ENCODE peak calls at places on chromosome 11, in four cellular contexts. One of them, this sample, is unnamed.

GRCh38 chr11:4191031-4191571 is 96.5 kb downstream of the RRM1 start:
- DNase-seq in transverse colon: no peak
- DNase-seq in keratinocyte: no peak
- DNase-seq in colonic mucosa: no peak
- DNase-seq in this sample: no peak

GRCh38 chr11:12410006-12410728 is 32.8 kb downstream of the PARVA start:
- DNase-seq in transverse colon: no peak
- DNase-seq in keratinocyte: no peak
- DNase-seq in colonic mucosa: no peak
- DNase-seq in this sample: no peak

GRCh38 chr11:69801513-69802335 is 17.5 kb downstream of the FGF3 start:
- DNase-seq in transverse colon: no peak
- DNase-seq in keratinocyte: no peak
- DNase-seq in colonic mucosa: peak; percentile 30
- DNase-seq in this sample: peak; percentile 55

GRCh38 chr11:120550007-120550406 is 38.5 kb downstream of the GRIK4 start:
- DNase-seq in transverse colon: no peak
- DNase-seq in keratinocyte: no peak
- DNase-seq in colonic mucosa: no peak
- DNase-seq in this sample: no peak

GRCh38 chr11:75014129-75014528 is 25.4 kb downstream of the NEU3 start:
- DNase-seq in transverse colon: no peak
- DNase-seq in keratinocyte: no peak
- DNase-seq in colonic mucosa: no peak
- DNase-seq in this sample: no peak

GRCh38 chr11:30019481-30019880 is 2.7 kb upstream of the KCNA4 start:
- DNase-seq in transverse colon: no peak
- DNase-seq in keratinocyte: no peak
- DNase-seq in colonic mucosa: no peak
- DNase-seq in this sample: no peak

GRCh38 chr11:127338380-127339259 is 338.1 kb upstream of the KIRREL3 start:
- DNase-seq in transverse colon: no peak
- DNase-seq in keratinocyte: no peak
- DNase-seq in colonic mucosa: no peak
- DNase-seq in this sample: no peak

GRCh38 chr11:102453286-102453797 is 777 bp upstream of the TMEM123 start:
- DNase-seq in transverse colon: no peak
- DNase-seq in keratinocyte: no peak
- DNase-seq in colonic mucosa: no peak
- DNase-seq in this sample: no peak

GRCh38 chr11:107545101-107545514 is 20.4 kb downstream of the ALKBH8 start:
- DNase-seq in transverse colon: no peak
- DNase-seq in keratinocyte: peak; percentile 58
- DNase-seq in colonic mucosa: no peak
- DNase-seq in this sample: no peak

GRCh38 chr11:117202386-117203068 is 3.4 kb downstream of the TAGLN start:
- DNase-seq in transverse colon: no peak
- DNase-seq in keratinocyte: no peak
- DNase-seq in colonic mucosa: no peak
- DNase-seq in this sample: no peak

GRCh38 chr11:45289369-45289768 is 3.2 kb upstream of the SYT13 start:
- DNase-seq in transverse colon: no peak
- DNase-seq in keratinocyte: no peak
- DNase-seq in colonic mucosa: no peak
- DNase-seq in this sample: no peak

GRCh38 chr11:34824425-34824824 is 91.8 kb downstream of the APIP start:
- DNase-seq in transverse colon: no peak
- DNase-seq in keratinocyte: no peak
- DNase-seq in colonic mucosa: no peak
- DNase-seq in this sample: no peak

GRCh38 chr11:80118071-80118470 is 677.2 kb upstream of the TENM4 start:
- DNase-seq in transverse colon: no peak
- DNase-seq in keratinocyte: no peak
- DNase-seq in colonic mucosa: no peak
- DNase-seq in this sample: no peak

GRCh38 chr11:123429851-123430735 is at the start of gene GRAMD1B:
- DNase-seq in transverse colon: peak; percentile 53
- DNase-seq in keratinocyte: no peak
- DNase-seq in colonic mucosa: peak; percentile 38
- DNase-seq in this sample: peak; percentile 2

GRCh38 chr11:68139395-68139794 is 18.2 kb upstream of the CHKA start:
- DNase-seq in transverse colon: no peak
- DNase-seq in keratinocyte: no peak
- DNase-seq in colonic mucosa: no peak
- DNase-seq in this sample: no peak

GRCh38 chr11:28227460-28227859 is 119.3 kb downstream of the METTL15 start:
- DNase-seq in transverse colon: no peak
- DNase-seq in keratinocyte: no peak
- DNase-seq in colonic mucosa: no peak
- DNase-seq in this sample: no peak

GRCh38 chr11:126793596-126793995 is 207.0 kb downstream of the KIRREL3 start:
- DNase-seq in transverse colon: no peak
- DNase-seq in keratinocyte: no peak
- DNase-seq in colonic mucosa: no peak
- DNase-seq in this sample: no peak

GRCh38 chr11:2400761-2401435 is 348 bp downstream of the TSSC4 start:
- DNase-seq in transverse colon: no peak
- DNase-seq in keratinocyte: no peak
- DNase-seq in colonic mucosa: no peak
- DNase-seq in this sample: no peak

GRCh38 chr11:131914299-131914902 is 544.0 kb downstream of the NTM start:
- DNase-seq in transverse colon: no peak
- DNase-seq in keratinocyte: no peak
- DNase-seq in colonic mucosa: no peak
- DNase-seq in this sample: no peak

GRCh38 chr11:117919326-117920275 is 9.6 kb downstream of the TMPRSS13 start:
- DNase-seq in transverse colon: no peak
- DNase-seq in keratinocyte: no peak
- DNase-seq in colonic mucosa: no peak
- DNase-seq in this sample: no peak

GRCh38 chr11:27246925-27247324 is 116.1 kb downstream of the CCDC34 start:
- DNase-seq in transverse colon: no peak
- DNase-seq in keratinocyte: no peak
- DNase-seq in colonic mucosa: no peak
- DNase-seq in this sample: no peak

GRCh38 chr11:69657456-69657910 is 16.5 kb downstream of the CCND1 start:
- DNase-seq in transverse colon: no peak
- DNase-seq in keratinocyte: no peak
- DNase-seq in colonic mucosa: no peak
- DNase-seq in this sample: no peak

GRCh38 chr11:43830928-43831440 is 49.6 kb upstream of the ALKBH3 start:
- DNase-seq in transverse colon: peak; percentile 8
- DNase-seq in keratinocyte: peak; percentile 96
- DNase-seq in colonic mucosa: no peak
- DNase-seq in this sample: peak; percentile 56

GRCh38 chr11:121321614-121322243 is 29.2 kb downstream of the SC5D start:
- DNase-seq in transverse colon: peak; percentile 49
- DNase-seq in keratinocyte: no peak
- DNase-seq in colonic mucosa: peak; percentile 55
- DNase-seq in this sample: peak; percentile 13

GRCh38 chr11:85459304-85459703 is 167.8 kb downstream of the DLG2 start:
- DNase-seq in transverse colon: no peak
- DNase-seq in keratinocyte: no peak
- DNase-seq in colonic mucosa: no peak
- DNase-seq in this sample: no peak

DNA sequence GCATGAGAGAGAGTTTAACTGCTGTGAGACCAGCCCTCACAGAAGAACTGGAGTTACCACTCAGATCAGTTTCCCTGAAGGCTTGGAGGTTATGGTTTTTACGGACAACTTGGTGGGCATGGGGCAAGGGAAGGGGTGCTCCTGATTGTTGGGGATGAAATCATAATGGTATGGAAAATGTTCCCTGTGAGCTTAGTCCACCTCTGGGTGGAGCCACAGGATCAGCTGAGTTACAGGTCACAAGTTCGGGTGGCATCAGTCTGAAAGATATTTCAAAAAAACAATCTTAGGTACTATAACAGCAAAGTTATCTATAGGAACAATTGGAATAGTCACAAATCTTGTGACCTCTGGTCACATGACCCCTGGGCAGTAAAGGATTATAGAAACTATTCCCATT is 162.9 kb downstream of the DLG2 start:
- DNase-seq in transverse colon: no peak
- DNase-seq in keratinocyte: no peak
- DNase-seq in colonic mucosa: no peak
- DNase-seq in this sample: no peak
- TF ChIP-seq CTCF in transverse colon: no peak
- TF ChIP-seq CTCF in keratinocyte: no peak
- TF ChIP-seq CTCF in colonic mucosa: no peak
- TF ChIP-seq CTCF in this sample: no peak

GRCh38 chr11:62922653-62923371 is 1.6 kb upstream of the CHRM1 start:
- DNase-seq in transverse colon: no peak
- DNase-seq in keratinocyte: no peak
- DNase-seq in colonic mucosa: no peak
- DNase-seq in this sample: no peak
- TF ChIP-seq CTCF in transverse colon: no peak
- TF ChIP-seq CTCF in keratinocyte: peak; percentile 72
- TF ChIP-seq CTCF in colonic mucosa: no peak
- TF ChIP-seq CTCF in this sample: no peak

GRCh38 chr11:19117760-19118097 is 761 bp downstream of the ZDHHC13 start:
- DNase-seq in transverse colon: no peak
- DNase-seq in keratinocyte: no peak
- DNase-seq in colonic mucosa: no peak
- DNase-seq in this sample: no peak
- TF ChIP-seq CTCF in transverse colon: no peak
- TF ChIP-seq CTCF in keratinocyte: no peak
- TF ChIP-seq CTCF in colonic mucosa: no peak
- TF ChIP-seq CTCF in this sample: no peak

DNA sequence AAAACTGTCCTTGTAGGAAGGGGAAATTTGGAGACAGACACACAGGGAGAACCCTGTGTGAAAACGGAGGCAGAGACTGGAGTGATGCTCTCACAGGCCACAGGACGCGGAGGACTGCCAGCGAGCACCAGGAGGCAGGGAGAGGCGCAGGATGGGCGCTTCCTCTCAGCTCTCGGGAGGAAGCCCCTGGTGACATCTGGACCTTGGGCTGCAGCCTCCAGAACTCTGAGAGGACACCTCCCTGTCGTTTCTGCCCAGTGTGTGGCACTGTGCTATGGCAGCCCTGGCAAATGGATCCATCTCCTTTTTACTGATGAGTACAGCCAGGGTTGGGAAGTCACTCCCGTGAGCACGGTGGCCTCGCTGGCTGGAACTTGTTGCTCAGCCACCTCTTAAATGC is 73.9 kb downstream of the LRRC32 start:
- DNase-seq in transverse colon: no peak
- DNase-seq in keratinocyte: no peak
- DNase-seq in colonic mucosa: no peak
- DNase-seq in this sample: no peak
- TF ChIP-seq CTCF in transverse colon: no peak
- TF ChIP-seq CTCF in keratinocyte: no peak
- TF ChIP-seq CTCF in colonic mucosa: no peak
- TF ChIP-seq CTCF in this sample: no peak

DNA sequence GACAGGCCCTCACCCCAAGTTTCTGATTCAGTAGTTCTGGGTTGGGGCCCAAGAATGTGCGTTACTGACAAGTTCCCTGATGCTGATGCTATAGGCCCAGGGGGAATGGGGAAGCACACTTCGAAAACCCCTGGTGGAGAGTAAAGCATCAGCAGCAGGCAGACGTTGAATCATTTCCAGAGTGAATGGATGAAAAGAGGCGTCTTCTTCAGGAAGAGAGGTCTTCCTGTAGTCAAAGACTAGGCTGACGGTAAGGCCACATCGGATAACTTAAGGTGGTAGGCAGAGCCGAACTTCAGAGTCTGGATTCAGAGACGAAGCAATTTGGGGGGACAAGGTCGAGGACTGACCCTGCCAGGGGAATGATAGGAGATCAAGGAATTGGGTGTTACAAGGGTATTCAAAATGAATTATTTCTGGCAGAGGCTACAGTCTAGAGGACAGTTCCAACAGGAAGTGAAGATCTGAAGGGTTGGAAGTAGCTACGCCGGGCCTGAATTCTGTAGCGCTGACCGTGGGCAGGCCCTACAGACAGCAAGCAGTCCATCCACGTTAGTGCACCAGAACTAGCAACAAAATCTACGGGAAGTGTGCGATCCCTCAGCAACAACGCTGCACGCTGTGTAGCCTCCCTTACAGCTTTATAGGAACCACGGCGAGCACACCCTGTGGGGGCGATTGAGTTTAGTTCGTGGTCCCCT is 862 bp upstream of the CENATAC start:
- DNase-seq in transverse colon: no peak
- DNase-seq in keratinocyte: no peak
- DNase-seq in colonic mucosa: no peak
- DNase-seq in this sample: no peak
- TF ChIP-seq CTCF in transverse colon: no peak
- TF ChIP-seq CTCF in keratinocyte: peak; percentile 35
- TF ChIP-seq CTCF in colonic mucosa: no peak
- TF ChIP-seq CTCF in this sample: no peak

GRCh38 chr11:65498977-65499712 is at the start of gene MALAT1:
- DNase-seq in transverse colon: peak; percentile 96
- DNase-seq in keratinocyte: no peak
- DNase-seq in colonic mucosa: peak; percentile 97
- DNase-seq in this sample: peak; percentile 93
- TF ChIP-seq CTCF in transverse colon: no peak
- TF ChIP-seq CTCF in keratinocyte: no peak
- TF ChIP-seq CTCF in colonic mucosa: no peak
- TF ChIP-seq CTCF in this sample: no peak

GRCh38 chr11:61964941-61965282 is 2.5 kb downstream of the FTH1 start:
- DNase-seq in transverse colon: no peak
- DNase-seq in keratinocyte: no peak
- DNase-seq in colonic mucosa: no peak
- DNase-seq in this sample: no peak

GRCh38 chr11:61961570-61962212 is 5.7 kb downstream of the FTH1 start:
- DNase-seq in transverse colon: peak; percentile 60
- DNase-seq in keratinocyte: no peak
- DNase-seq in colonic mucosa: peak; percentile 53
- DNase-seq in this sample: no peak

GRCh38 chr11:61962213-61963015 is 5.0 kb downstream of the FTH1 start:
- DNase-seq in transverse colon: no peak
- DNase-seq in keratinocyte: no peak
- DNase-seq in colonic mucosa: no peak
- DNase-seq in this sample: no peak

GRCh38 chr11:61963016-61963281 is 4.5 kb downstream of the FTH1 start:
- DNase-seq in transverse colon: peak; percentile 24
- DNase-seq in keratinocyte: no peak
- DNase-seq in colonic mucosa: no peak
- DNase-seq in this sample: no peak

DNA sequence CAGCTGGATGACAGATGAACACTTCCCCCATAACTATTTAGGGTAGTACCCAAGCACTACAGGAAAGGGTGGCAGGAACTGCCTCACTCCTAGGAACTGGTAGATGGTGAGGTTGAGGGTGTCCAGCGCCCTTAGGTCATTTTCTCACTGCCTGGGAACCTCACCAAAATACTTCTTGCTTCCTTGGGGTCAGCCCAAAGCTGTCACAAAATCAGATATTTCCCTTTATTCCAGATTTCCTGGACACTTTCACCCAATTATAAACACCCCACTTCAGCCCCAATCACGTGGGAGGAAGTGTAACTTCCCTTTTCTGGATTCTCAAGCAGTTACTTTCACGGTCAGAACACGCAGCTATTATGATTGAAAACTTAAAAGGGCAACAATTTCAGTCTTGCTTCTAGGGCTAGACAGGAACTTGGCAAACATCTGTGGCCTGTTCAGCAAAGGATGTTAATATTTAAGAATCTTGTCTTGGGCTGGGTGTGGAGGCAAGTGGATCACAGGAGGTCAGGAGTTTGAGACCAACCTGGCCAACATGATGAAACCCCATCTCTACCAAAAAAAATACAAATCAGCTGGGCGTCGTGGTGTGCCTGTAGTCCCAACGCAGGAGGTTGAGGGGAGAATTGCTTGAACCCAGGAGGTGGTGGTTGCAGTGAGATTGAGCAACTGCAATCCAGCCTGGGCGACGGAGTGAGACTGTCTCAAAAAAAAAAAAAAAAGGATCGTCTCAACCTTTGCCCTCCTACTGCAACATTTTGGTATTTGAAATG is 4.0 kb downstream of the FTH1 start:
- DNase-seq in transverse colon: peak; percentile 45
- DNase-seq in keratinocyte: no peak
- DNase-seq in colonic mucosa: no peak
- DNase-seq in this sample: no peak
- TF ChIP-seq CTCF in transverse colon: no peak
- TF ChIP-seq CTCF in keratinocyte: no peak
- TF ChIP-seq CTCF in colonic mucosa: no peak
- TF ChIP-seq CTCF in this sample: no peak